ENCODE peak calls at places on chromosomes 4 and X, in eight cellular contexts. D is dorsolateral prefrontal cortex, W is T-helper 2 cell, R is activated T-cell treated with anti-CD3 and anti-CD28 coated beads for 48 hours, N is AG08395, Z is brain microvascular endothelial cell, I is amniotic epithelial cell, V is breast epithelium. P is an unnamed sample.
A peak's percentile ranks its signal among the peaks of the same experiment; 100 is the strongest.

GRCh38 chrX:12210921-12211320 is 72.6 kb downstream of the FRMPD4 start:
- DNase-seq in Z (no peak), I (peak; percentile 31), D (no peak), V (no peak), N (peak; percentile 14), R (no peak), W (no peak), P (no peak)

GRCh38 chrX:112630187-112630586 is 49.6 kb downstream of the LHFPL1 start:
- DNase-seq in D (no peak), R (no peak), W (no peak), N (peak; percentile 43), V (no peak), Z (no peak), I (no peak), P (no peak)

GRCh38 chrX:134144231-134144630 is 92.8 kb upstream of the CCDC160 start:
- DNase-seq in I (no peak), W (no peak), V (no peak), R (no peak), N (peak; percentile 3), D (no peak), Z (no peak), P (no peak)

GRCh38 chr4:165301833-165302232 is 25.6 kb upstream of the MSMO1 start:
- DNase-seq in V (no peak), I (peak; percentile 38), W (no peak), Z (peak; percentile 16), D (no peak), N (peak; percentile 23), R (no peak), P (no peak)

GRCh38 chr4:77783881-77784280 is 35.3 kb downstream of the CNOT6L start:
- DNase-seq in Z (no peak), N (no peak), R (no peak), D (no peak), V (no peak), I (no peak), W (no peak), P (no peak)

GRCh38 chr4:2906218-2906617 is 57.0 kb downstream of the NOP14 start:
- DNase-seq in D (no peak), R (no peak), V (no peak), W (no peak), Z (no peak), N (no peak), I (no peak), P (no peak)

GRCh38 chrX:50447535-50447934 is 23.1 kb downstream of the DGKK start:
- DNase-seq in W (no peak), D (no peak), Z (no peak), V (no peak), N (no peak), R (no peak), I (no peak), P (no peak)

GRCh38 chr4:98510757-98511517 is 147.5 kb downstream of the TSPAN5 start:
- DNase-seq in V (no peak), R (no peak), D (no peak), I (peak; percentile 79), Z (peak; percentile 49), W (no peak), N (peak; percentile 66), P (peak; percentile 14)

GRCh38 chr4:141195095-141195707 is 25.5 kb upstream of the ZNF330 start:
- DNase-seq in V (no peak), N (no peak), R (no peak), I (no peak), Z (no peak), W (no peak), D (no peak), P (no peak)

GRCh38 chr4:26899991-26900390 is 39.4 kb downstream of the STIM2 start:
- DNase-seq in V (no peak), Z (no peak), W (no peak), R (no peak), I (no peak), N (no peak), D (no peak), P (no peak)

GRCh38 chrX:19683817-19684216 is 168.5 kb upstream of the MAP3K15 start:
- DNase-seq in R (no peak), D (no peak), V (no peak), I (peak; percentile 32), W (peak; percentile 5), N (no peak), Z (no peak), P (peak; percentile 10)